ENCODE peak calls at places on chromosomes 12 and 14, in four cellular contexts. X is PC-3, H is GM18507, E is NCI-H1092. Y is an unnamed sample.
A peak's percentile ranks its signal among the peaks of the same experiment; 100 is the strongest.

GRCh38 chr14:62015248-62015647 is 253.0 kb downstream of the SNAPC1 start:
- DNase-seq in X (peak; percentile 39), H (no peak), E (no peak), Y (no peak)

GRCh38 chr14:60485600-60486251 is at the start of gene C14orf39:
- DNase-seq in X (peak; percentile 65), H (no peak), E (peak; percentile 82), Y (no peak)

GRCh38 chr14:52348279-52348678 is 34.2 kb downstream of the PTGER2 start:
- DNase-seq in X (peak; percentile 79), H (no peak), E (no peak), Y (no peak)

GRCh38 chr14:68815288-68816182 is 22.7 kb upstream of the ZFP36L1 start:
- DNase-seq in X (no peak), H (no peak), E (no peak), Y (no peak)

GRCh38 chr14:22848391-22849164 is 12.2 kb downstream of the MMP14 start:
- DNase-seq in X (no peak), H (no peak), E (peak; percentile 46), Y (peak; percentile 88)

GRCh38 chr14:24052656-24053547 is 1.1 kb downstream of the CARMIL3 start:
- DNase-seq in X (no peak), H (no peak), E (no peak), Y (no peak)

GRCh38 chr12:107057071-107057834 is 36.1 kb downstream of the CRY1 start:
- DNase-seq in X (peak; percentile 95), H (no peak), E (no peak), Y (no peak)

GRCh38 chr12:46187023-46187422 is 81.8 kb downstream of the SLC38A1 start:
- DNase-seq in X (peak; percentile 71), H (no peak), E (no peak), Y (peak; percentile 38)

GRCh38 chr14:90660865-90661570 is 155.2 kb downstream of the TTC7B start:
- DNase-seq in X (no peak), H (no peak), E (no peak), Y (no peak)

GRCh38 chr12:49358548-49359141 is 8.6 kb upstream of the SPATS2 start:
- DNase-seq in X (peak; percentile 63), H (no peak), E (peak; percentile 44), Y (no peak)

GRCh38 chr12:19220861-19221466 is 91.4 kb downstream of the PLEKHA5 start:
- DNase-seq in X (peak; percentile 67), H (no peak), E (no peak), Y (no peak)

GRCh38 chr12:6925543-6926279 is 2.0 kb upstream of the ATN1 start:
- DNase-seq in X (peak; percentile 81), H (no peak), E (peak; percentile 47), Y (peak; percentile 85)

GRCh38 chr14:29426083-29426482 is 501.6 kb downstream of the PRKD1 start:
- DNase-seq in X (no peak), H (no peak), E (no peak), Y (no peak)

GRCh38 chr12:7628401-7628961 is 37.2 kb downstream of the APOBEC1 start:
- DNase-seq in X (no peak), H (no peak), E (no peak), Y (no peak)

GRCh38 chr12:79156846-79157463 is 292.4 kb downstream of the SYT1 start:
- DNase-seq in X (no peak), H (no peak), E (no peak), Y (no peak)

GRCh38 chr12:92503029-92503931 is 199.5 kb upstream of the PLEKHG7 start:
- DNase-seq in X (no peak), H (no peak), E (peak; percentile 13), Y (peak; percentile 66)

GRCh38 chr12:121530600-121531355 is 50.0 kb downstream of the KDM2B start:
- DNase-seq in X (peak; percentile 44), H (no peak), E (no peak), Y (peak; percentile 77)

GRCh38 chr14:89576132-89576923 is 159.3 kb upstream of the FOXN3 start:
- DNase-seq in X (no peak), H (no peak), E (no peak), Y (no peak)

GRCh38 chr14:26138764-26139445 is 458.9 kb downstream of the NOVA1 start:
- DNase-seq in X (peak; percentile 26), H (no peak), E (no peak), Y (no peak)

GRCh38 chr12:52351196-52352059 is 15.9 kb downstream of the KRT85 start:
- DNase-seq in X (no peak), H (no peak), E (no peak), Y (no peak)

GRCh38 chr12:93025145-93026103 is 96.3 kb upstream of the EEA1 start:
- DNase-seq in X (peak; percentile 72), H (peak; percentile 22), E (peak; percentile 14), Y (no peak)

GRCh38 chr14:27411021-27411420 is 813.2 kb upstream of the NOVA1 start:
- DNase-seq in X (no peak), H (no peak), E (no peak), Y (no peak)

GRCh38 chr14:92494512-92494911 is 19.1 kb upstream of the RIN3 start:
- DNase-seq in X (no peak), H (no peak), E (no peak), Y (no peak)

GRCh38 chr14:87993485-87993809 is 465 bp upstream of the GALC start:
- DNase-seq in X (no peak), H (no peak), E (no peak), Y (no peak)

Y was measured in ovary.